ENCODE peak calls at places on chromosomes 1 and 21, in four cellular contexts. R is HepG2, L is A549, Z is K562. V is an unnamed sample.

GRCh38 chr1:4976859-4977440 is 322.5 kb downstream of the AJAP1 start:
- DNase-seq in R (no peak), L (no peak), Z (no peak), V (no peak)

GRCh38 chr1:11736746-11737639 is 1.1 kb downstream of the AGTRAP start:
- DNase-seq in R (peak), L (peak), Z (peak), V (peak)

GRCh38 chr1:226873771-226874578 is 3.6 kb downstream of the PSEN2 start:
- DNase-seq in R (no peak), L (no peak), Z (no peak), V (no peak)

GRCh38 chr21:25999935-26000582 is 170.5 kb downstream of the APP start:
- DNase-seq in R (no peak), L (no peak), Z (no peak), V (no peak)

GRCh38 chr1:24572301-24572700 is 16.4 kb downstream of the NCMAP start:
- DNase-seq in R (no peak), L (no peak), Z (no peak), V (no peak)

GRCh38 chr21:14687277-14687642 is 141.1 kb upstream of the SAMSN1 start:
- DNase-seq in R (no peak), L (no peak), Z (no peak), V (no peak)

GRCh38 chr1:202194328-202194648 is 689 bp downstream of the LGR6 start:
- DNase-seq in R (no peak), L (no peak), Z (no peak), V (no peak)

GRCh38 chr1:160078392-160079195 is 2.7 kb upstream of the KCNJ9 start:
- DNase-seq in R (peak), L (peak), Z (peak), V (no peak)

GRCh38 chr1:227131193-227131592 is 187.1 kb downstream of the CDC42BPA start:
- DNase-seq in R (peak), L (peak), Z (peak), V (peak)

GRCh38 chr1:184890539-184890973 is 83.8 kb downstream of the NIBAN1 start:
- DNase-seq in R (no peak), L (no peak), Z (no peak), V (peak)

GRCh38 chr1:184034761-184035379 is 2.7 kb downstream of the COLGALT2 start:
- DNase-seq in R (peak), L (no peak), Z (no peak), V (no peak)

GRCh38 chr1:57966751-57967406 is 543.0 kb upstream of the DAB1 start:
- DNase-seq in R (no peak), L (no peak), Z (no peak), V (no peak)

GRCh38 chr1:93448983-93449805 is 1.3 kb downstream of the FNBP1L start:
- DNase-seq in R (peak), L (peak), Z (no peak), V (peak)

GRCh38 chr1:153490272-153491051 is 30.0 kb upstream of the S100A7 start:
- DNase-seq in R (no peak), L (peak), Z (no peak), V (peak)

GRCh38 chr1:56644064-56644940 is 812 bp upstream of the PRKAA2 start:
- DNase-seq in R (peak), L (no peak), Z (no peak), V (peak)

GRCh38 chr1:112990271-112990670 is 34.3 kb upstream of the SLC16A1 start:
- DNase-seq in R (no peak), L (no peak), Z (no peak), V (no peak)

GRCh38 chr1:192901500-192901899 is 92.7 kb downstream of the RGS2 start:
- DNase-seq in R (no peak), L (no peak), Z (no peak), V (no peak)

GRCh38 chr1:2546515-2547209 is 9.5 kb upstream of the TNFRSF14 start:
- DNase-seq in R (peak), L (peak), Z (peak), V (peak)

GRCh38 chr1:62682531-62682930 is 5.7 kb downstream of the DOCK7 start:
- DNase-seq in R (peak), L (no peak), Z (no peak), V (peak)

GRCh38 chr1:66168467-66168887 is 365.5 kb upstream of the SGIP1 start:
- DNase-seq in R (no peak), L (no peak), Z (no peak), V (peak)

GRCh38 chr1:94522304-94522703 is 19.3 kb downstream of the F3 start:
- DNase-seq in R (no peak), L (no peak), Z (no peak), V (peak)

GRCh38 chr1:6612641-6613360 is 730 bp upstream of the PHF13 start:
- DNase-seq in R (peak), L (no peak), Z (no peak), V (peak)

GRCh38 chr1:176949033-176949662 is 215.4 kb downstream of the ASTN1 start:
- DNase-seq in R (peak), L (peak), Z (peak), V (peak)

GRCh38 chr1:41542196-41542955 is 57.9 kb upstream of the EDN2 start:
- DNase-seq in R (no peak), L (no peak), Z (no peak), V (no peak)

DNA sequence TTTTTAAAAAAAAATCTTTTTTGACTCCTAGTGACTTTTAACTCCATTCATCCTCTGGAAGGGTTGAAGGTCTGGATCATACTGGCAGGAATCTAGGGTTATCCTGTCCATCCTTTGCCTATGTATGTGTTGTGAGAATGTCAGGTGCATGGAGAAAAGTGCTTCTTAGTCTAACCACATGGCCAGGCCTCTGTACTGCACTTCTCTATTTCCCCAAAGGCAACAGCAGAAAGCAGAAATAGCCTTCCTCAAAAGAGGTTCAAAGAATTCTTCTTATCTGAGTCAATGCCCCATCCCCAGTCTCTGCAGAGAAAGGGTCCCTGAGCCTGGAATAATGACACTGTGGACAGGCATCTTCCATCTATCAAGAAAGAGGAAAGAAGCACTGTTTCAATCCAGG is 85.7 kb upstream of the CD34 start:
- DNase-seq in R (no peak), L (no peak), Z (no peak), V (no peak)
- TF ChIP-seq MAZ in R (no peak), L (no peak), Z (no peak), V (no peak)

GRCh38 chr1:67463298-67463960 is 33.2 kb upstream of the SERBP1 start:
- DNase-seq in R (no peak), L (no peak), Z (no peak), V (peak)

GRCh38 chr1:67464058-67464457 is 33.9 kb upstream of the SERBP1 start:
- DNase-seq in R (no peak), L (no peak), Z (no peak), V (no peak)

GRCh38 chr1:67458663-67459062 is 28.5 kb upstream of the SERBP1 start:
- DNase-seq in R (no peak), L (no peak), Z (no peak), V (no peak)

GRCh38 chr1:67459068-67459467 is 28.9 kb upstream of the SERBP1 start:
- DNase-seq in R (no peak), L (no peak), Z (no peak), V (no peak)

GRCh38 chr1:67460648-67461500 is 30.7 kb upstream of the SERBP1 start:
- DNase-seq in R (no peak), L (no peak), Z (no peak), V (no peak)
- TF ChIP-seq MAZ in R (no peak), L (no peak), Z (no peak), V (no peak)

GRCh38 chr1:26225033-26225831 is 8.8 kb upstream of the CEP85 start:
- DNase-seq in R (peak), L (no peak), Z (peak), V (no peak)
- TF ChIP-seq MAZ in R (peak), L (no peak), Z (no peak), V (no peak)

GRCh38 chr1:114758251-114758832 is 558 bp upstream of the CSDE1 start:
- DNase-seq in R (peak), L (no peak), Z (no peak), V (no peak)
- TF ChIP-seq MAZ in R (no peak), L (no peak), Z (no peak), V (no peak)

DNA sequence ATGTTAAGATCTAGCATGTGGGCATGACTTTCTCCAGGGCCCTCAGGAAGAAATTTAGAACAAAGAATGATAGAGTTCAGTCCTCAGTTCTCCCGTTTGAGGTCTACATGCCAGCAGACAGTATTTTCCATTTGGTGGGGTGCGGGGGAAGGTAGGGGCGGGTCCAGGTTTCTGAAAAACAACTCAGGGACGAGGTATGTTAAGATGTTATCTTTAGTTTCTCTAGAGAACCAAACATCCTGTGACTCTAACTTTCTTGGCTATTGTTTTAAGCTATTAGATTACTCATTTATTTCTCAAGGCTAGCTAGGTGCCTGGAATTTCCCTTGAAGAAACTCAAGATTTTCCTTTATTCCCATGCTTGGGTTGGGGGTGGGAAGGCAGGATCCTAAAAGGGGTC is 42.3 kb upstream of the SYT14 start:
- DNase-seq in R (no peak), L (no peak), Z (no peak), V (peak)
- TF ChIP-seq MAZ in R (no peak), L (no peak), Z (no peak), V (no peak)

GRCh38 chr1:84299536-84300260 is 1.8 kb upstream of the SAMD13 start:
- DNase-seq in R (no peak), L (peak), Z (peak), V (peak)

GRCh38 chr1:84298688-84299535 is 2.6 kb upstream of the SAMD13 start:
- DNase-seq in R (no peak), L (peak), Z (peak), V (no peak)

GRCh38 chr1:84297546-84298244 is 3.8 kb upstream of the SAMD13 start:
- DNase-seq in R (no peak), L (no peak), Z (no peak), V (no peak)

GRCh38 chr1:84300501-84300900 is 1.0 kb upstream of the SAMD13 start:
- DNase-seq in R (no peak), L (no peak), Z (no peak), V (no peak)

DNA sequence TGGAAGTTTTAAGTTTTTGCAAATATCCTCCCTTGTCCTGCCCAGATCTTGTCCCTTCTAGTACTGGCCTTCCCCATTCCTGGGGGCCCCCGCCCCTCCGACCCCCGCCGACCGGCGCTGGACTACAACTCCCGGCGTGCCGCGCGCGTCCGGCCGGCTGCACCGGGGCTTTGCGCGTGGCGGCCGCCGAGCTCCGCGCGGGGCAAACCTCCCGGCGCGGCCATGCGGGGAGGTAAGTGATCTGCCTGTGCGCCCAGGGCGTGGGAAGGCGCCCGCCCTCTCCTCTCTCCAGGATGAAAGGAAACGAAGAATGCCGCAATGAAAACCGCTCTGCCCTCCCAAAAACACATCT is 3.2 kb upstream of the SAMD13 start:
- DNase-seq in R (no peak), L (peak), Z (peak), V (peak)
- TF ChIP-seq MAZ in R (no peak), L (no peak), Z (peak), V (peak)

GRCh38 chr1:206717237-206717989 is 32.7 kb downstream of the MAPKAPK2 start:
- DNase-seq in R (no peak), L (no peak), Z (peak), V (no peak)

GRCh38 chr1:206715552-206716518 is 31.1 kb downstream of the MAPKAPK2 start:
- DNase-seq in R (no peak), L (no peak), Z (no peak), V (no peak)

GRCh38 chr1:206721454-206721853 is 36.7 kb downstream of the MAPKAPK2 start:
- DNase-seq in R (no peak), L (no peak), Z (no peak), V (no peak)

GRCh38 chr1:206716519-206717236 is 32.0 kb downstream of the MAPKAPK2 start:
- DNase-seq in R (no peak), L (no peak), Z (no peak), V (peak)

GRCh38 chr1:206719169-206719839 is 34.6 kb downstream of the MAPKAPK2 start:
- DNase-seq in R (no peak), L (no peak), Z (no peak), V (no peak)
- TF ChIP-seq MAZ in R (no peak), L (no peak), Z (no peak), V (no peak)

DNA sequence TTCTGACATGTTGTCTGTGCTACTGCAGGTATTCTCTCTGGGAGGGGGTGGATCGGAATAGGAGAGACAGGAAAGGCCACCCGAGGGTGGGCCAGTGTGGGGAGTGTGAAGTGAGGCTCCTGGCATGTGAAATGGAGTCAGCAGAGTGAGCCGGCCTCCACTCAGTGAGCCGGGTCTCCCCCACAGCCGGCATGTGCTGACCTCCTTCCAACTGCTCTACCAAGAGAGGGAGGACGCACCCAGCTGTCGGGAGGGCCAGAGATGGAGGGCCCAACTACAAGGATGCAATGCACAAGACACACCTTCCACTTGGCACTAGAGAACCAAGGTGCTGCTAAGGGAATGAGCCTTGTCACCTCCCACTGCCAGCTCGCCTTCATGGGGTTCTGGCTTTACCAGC is 28.2 kb upstream of the CLSTN1 start:
- DNase-seq in R (no peak), L (no peak), Z (no peak), V (no peak)
- TF ChIP-seq MAZ in R (no peak), L (no peak), Z (no peak), V (no peak)

V was measured in IMR-90.